ENCODE peak calls at places on chromosomes 7 and 10, in six cellular contexts. F, A, U, B, C and G are unnamed samples.
A peak's percentile ranks its signal among the peaks of the same experiment; 100 is the strongest.

GRCh38 chr7:47833211-47833610 is 115.1 kb downstream of the PKD1L1 start:
- DNase-seq in A (no peak), C (no peak), F (no peak), U (no peak), B (no peak), G (no peak)

GRCh38 chr10:12914111-12914510 is 87.4 kb downstream of the CCDC3 start:
- DNase-seq in C (no peak), U (no peak), A (no peak), B (no peak), F (no peak), G (no peak)

GRCh38 chr10:46515402-46516192 is 40.9 kb downstream of the GPRIN2 start:
- DNase-seq in C (no peak), A (no peak), F (peak; percentile 20), B (no peak), U (no peak), G (no peak)

GRCh38 chr7:158951725-158952124 is 95.4 kb downstream of the DYNC2I1 start:
- DNase-seq in U (no peak), B (no peak), A (no peak), F (no peak), C (no peak), G (no peak)

GRCh38 chr7:134834689-134835462 is 55.4 kb downstream of the CALD1 start:
- DNase-seq in B (no peak), C (peak; percentile 85), F (no peak), A (no peak), U (peak; percentile 82), G (peak; percentile 39)

GRCh38 chr7:1331026-1331425 is 98.4 kb downstream of the UNCX start:
- DNase-seq in C (no peak), F (no peak), U (no peak), A (no peak), B (no peak), G (no peak)

GRCh38 chr10:16779375-16779774 is 37.8 kb downstream of the RSU1 start:
- DNase-seq in U (no peak), C (no peak), F (no peak), A (no peak), B (no peak), G (no peak)

GRCh38 chr7:31101544-31101943 is 49.4 kb downstream of the ADCYAP1R1 start:
- DNase-seq in A (no peak), F (no peak), U (no peak), B (no peak), C (no peak), G (no peak)

GRCh38 chr7:74501298-74501697 is 47.6 kb downstream of the GTF2IRD1 start:
- DNase-seq in C (no peak), U (no peak), A (no peak), F (no peak), B (no peak), G (no peak)

GRCh38 chr7:100867796-100868485 is 754 bp downstream of the TRIP6 start:
- DNase-seq in B (no peak), A (no peak), C (no peak), U (no peak), F (peak; percentile 54), G (no peak)

GRCh38 chr7:113804475-113805130 is 114.2 kb downstream of the PPP1R3A start:
- DNase-seq in U (peak; percentile 33), A (no peak), C (no peak), F (no peak), B (no peak), G (no peak)

GRCh38 chr7:43942997-43943701 is 16.9 kb downstream of the UBE2D4 start:
- DNase-seq in C (no peak), F (no peak), A (no peak), B (no peak), U (no peak), G (peak; percentile 11)

GRCh38 chr10:79065091-79065551 is 3.6 kb upstream of the ZMIZ1 start:
- DNase-seq in C (no peak), A (no peak), B (no peak), U (no peak), F (no peak), G (no peak)
- H2AK5ac ChIP-seq in C (no peak overlapping the region), A (peak overlapping the region; percentile 34), B (no peak overlapping the region), U (no peak overlapping the region), F (no peak overlapping the region), G (peak overlapping the region; percentile 39)

DNA sequence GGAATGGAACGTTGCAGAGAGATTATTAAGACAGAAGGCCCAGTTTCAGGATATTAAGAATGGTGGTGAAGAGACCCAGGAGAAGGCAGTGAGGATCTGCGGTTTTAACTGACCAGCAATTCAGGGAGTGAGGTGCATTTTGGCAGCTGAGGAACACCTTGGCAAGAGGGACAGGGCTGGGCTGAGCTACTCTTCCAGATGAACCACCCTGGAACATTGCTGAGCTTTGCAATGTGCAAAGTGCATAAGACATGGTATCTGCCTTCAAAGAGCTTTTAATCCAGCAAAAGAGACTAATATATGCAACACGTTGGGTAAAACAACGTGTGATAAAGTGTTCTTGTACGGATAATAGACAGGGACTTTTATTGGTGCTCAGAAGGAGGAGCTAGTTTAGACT is 181.0 kb upstream of the AGK start:
- DNase-seq in F (no peak), B (no peak), A (no peak), C (no peak), U (no peak), G (no peak)
- H2AFZ ChIP-seq in F (no peak overlapping the region), B (no peak overlapping the region), A (no peak overlapping the region), C (no peak overlapping the region), U (no peak overlapping the region), G (no peak overlapping the region)

DNA sequence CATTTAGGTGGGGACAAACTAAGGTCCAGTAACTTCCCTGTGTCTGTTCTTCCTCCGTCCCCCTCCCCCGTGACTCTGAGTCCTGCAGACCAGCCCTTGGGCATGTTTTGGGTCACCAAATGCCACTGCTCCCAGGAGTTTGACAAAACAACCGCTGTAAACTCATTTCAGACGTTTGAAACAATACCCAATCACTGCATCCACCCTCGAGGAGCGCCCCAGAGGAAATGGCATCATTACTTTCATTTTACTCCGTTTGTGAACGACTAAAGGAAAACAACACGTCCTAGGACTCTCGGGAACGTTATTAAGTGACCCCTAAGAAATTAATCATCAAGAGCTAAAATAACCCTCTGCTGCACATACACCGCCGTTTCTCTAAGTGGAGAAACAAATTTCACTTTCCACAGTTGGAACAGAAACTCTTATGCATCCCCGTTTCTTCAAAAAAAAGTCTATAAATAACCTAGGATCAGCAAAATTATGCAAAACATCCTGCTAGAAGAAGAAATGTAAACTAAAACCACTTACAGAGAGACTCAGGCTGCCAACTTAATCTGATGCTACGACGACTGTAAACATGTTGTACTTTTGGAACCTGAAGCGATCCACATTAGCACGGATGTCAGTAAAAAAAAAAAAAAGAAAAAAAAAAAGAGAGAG is 109.9 kb upstream of the EFCAB10 start:
- DNase-seq in A (no peak), C (peak; percentile 93), U (peak; percentile 65), B (no peak), F (peak; percentile 42), G (peak; percentile 11)
- H2BK120ac ChIP-seq in A (peak overlapping the region; percentile 17), C (peak overlapping the region; percentile 54), U (peak overlapping the region; percentile 84), B (no peak overlapping the region), F (no peak overlapping the region), G (no peak overlapping the region)

DNA sequence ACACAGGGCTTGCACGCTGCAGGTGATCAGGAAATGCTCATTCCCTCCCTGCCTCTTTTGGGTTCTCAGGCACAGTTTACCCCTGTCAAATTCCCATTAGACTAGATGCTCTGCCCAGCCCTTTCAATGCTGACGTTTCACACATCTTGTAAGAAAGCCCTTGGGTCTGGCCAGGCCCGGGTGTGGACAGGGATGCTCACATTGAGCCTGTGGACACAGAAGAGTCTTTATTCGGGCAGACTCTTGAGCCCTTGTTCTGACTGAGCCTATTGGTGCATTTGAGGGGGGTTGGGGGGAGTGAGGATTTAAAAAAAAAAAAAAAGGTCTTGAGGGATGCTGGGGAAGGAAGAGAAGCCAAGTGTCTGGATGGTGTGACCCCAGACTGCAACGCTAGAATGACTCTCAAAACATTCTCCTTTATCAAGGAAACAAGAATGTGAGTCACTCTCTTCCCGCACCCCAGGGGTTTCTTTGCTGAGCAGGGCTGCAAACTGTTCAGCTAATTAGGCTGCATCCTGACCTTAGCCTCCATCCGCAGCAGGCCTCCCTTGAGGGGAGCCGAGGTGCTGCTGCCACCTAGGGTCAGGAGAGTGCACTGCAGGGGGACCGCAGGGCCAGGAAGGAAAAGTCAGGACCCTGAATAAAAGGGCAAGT is 53.6 kb upstream of the TMEM72 start:
- DNase-seq in B (peak; percentile 93), A (peak; percentile 89), C (peak; percentile 78), U (peak; percentile 84), F (peak; percentile 92), G (no peak)
- H2AK5ac ChIP-seq in B (no peak overlapping the region), A (no peak overlapping the region), C (peak overlapping the region; percentile 53), U (peak overlapping the region; percentile 88), F (no peak overlapping the region), G (no peak overlapping the region)

DNA sequence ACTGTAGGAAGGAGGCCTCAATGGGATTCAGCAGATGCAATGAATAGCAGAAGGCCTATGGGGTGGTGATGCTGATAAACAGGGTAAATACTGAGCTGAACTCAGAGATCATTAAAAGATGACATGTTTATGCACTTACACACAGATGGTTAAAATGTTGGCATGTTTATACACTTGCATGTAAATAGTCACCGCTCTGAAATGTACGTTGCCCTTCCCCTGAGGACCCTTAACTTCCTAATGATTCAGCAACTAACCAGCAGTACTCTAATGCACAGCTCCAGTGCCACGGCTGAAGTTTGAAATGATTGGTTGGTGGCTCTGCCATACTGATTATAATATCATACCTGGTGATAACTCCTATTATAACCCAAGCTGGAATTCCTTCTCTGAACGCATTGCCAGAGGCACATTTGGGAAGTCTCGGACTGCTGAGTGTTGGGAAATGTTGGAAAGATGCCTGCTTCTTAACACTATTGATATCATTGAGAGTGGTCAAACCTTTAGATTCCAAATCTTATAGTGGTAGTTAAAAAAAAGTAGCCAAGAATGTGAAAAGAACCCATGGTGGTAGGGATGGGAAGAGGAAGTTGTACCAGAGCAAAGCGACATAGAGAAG is 3.7 kb upstream of the CAV1 start:
- DNase-seq in C (peak; percentile 60), A (no peak), F (no peak), B (no peak), U (peak; percentile 50), G (peak; percentile 50)
- H2AFZ ChIP-seq in C (no peak overlapping the region), A (no peak overlapping the region), F (no peak overlapping the region), B (no peak overlapping the region), U (no peak overlapping the region), G (no peak overlapping the region)

GRCh38 chr7:123782071-123782798 is 33.4 kb upstream of the WASL start:
- DNase-seq in A (no peak), C (no peak), U (no peak), F (no peak), B (no peak), G (no peak)
- H2BK120ac ChIP-seq in A (no peak overlapping the region), C (no peak overlapping the region), U (no peak overlapping the region), F (peak overlapping the region; percentile 48), B (no peak overlapping the region), G (no peak overlapping the region)

GRCh38 chr10:129703287-129704137 is 236.5 kb downstream of the MGMT start:
- DNase-seq in F (no peak), A (no peak), U (no peak), B (no peak), C (no peak), G (no peak)
- H2AK5ac ChIP-seq in F (no peak overlapping the region), A (no peak overlapping the region), U (no peak overlapping the region), B (peak overlapping the region; percentile 86), C (no peak overlapping the region), G (no peak overlapping the region)